ENCODE peak calls at places on chromosomes 12 and 14, in nine cellular contexts. One of them, this sample, is unnamed.

GRCh38 chr12:105672576-105672975 is 342.1 kb downstream of the C12orf75 start:
- DNase-seq in effector memory CD4-positive, alpha-beta T cell: no peak
- DNase-seq in naive thymus-derived CD4-positive, alpha-beta T cell: no peak
- DNase-seq in stomach: peak; percentile 42
- DNase-seq in neuronal stem cell: no peak
- DNase-seq in IMR-90: no peak
- DNase-seq in pancreas: no peak
- DNase-seq in BJ: no peak
- DNase-seq in BE2C: peak; percentile 67
- DNase-seq in this sample: no peak

GRCh38 chr14:97432586-97432985 is 635.4 kb downstream of the VRK1 start:
- DNase-seq in BJ: no peak
- DNase-seq in BE2C: no peak
- DNase-seq in stomach: no peak
- DNase-seq in neuronal stem cell: no peak
- DNase-seq in IMR-90: no peak
- DNase-seq in effector memory CD4-positive, alpha-beta T cell: no peak
- DNase-seq in pancreas: no peak
- DNase-seq in naive thymus-derived CD4-positive, alpha-beta T cell: no peak
- DNase-seq in this sample: no peak

GRCh38 chr12:56333197-56333678 is 562 bp downstream of the PAN2 start:
- DNase-seq in BE2C: no peak
- DNase-seq in effector memory CD4-positive, alpha-beta T cell: no peak
- DNase-seq in IMR-90: no peak
- DNase-seq in pancreas: no peak
- DNase-seq in neuronal stem cell: no peak
- DNase-seq in BJ: no peak
- DNase-seq in naive thymus-derived CD4-positive, alpha-beta T cell: no peak
- DNase-seq in stomach: no peak
- DNase-seq in this sample: no peak

GRCh38 chr14:103349982-103350381 is 15.9 kb downstream of the EIF5 start:
- DNase-seq in naive thymus-derived CD4-positive, alpha-beta T cell: no peak
- DNase-seq in stomach: no peak
- DNase-seq in effector memory CD4-positive, alpha-beta T cell: no peak
- DNase-seq in BJ: no peak
- DNase-seq in neuronal stem cell: no peak
- DNase-seq in IMR-90: no peak
- DNase-seq in BE2C: no peak
- DNase-seq in pancreas: no peak
- DNase-seq in this sample: no peak

GRCh38 chr12:12822886-12823285 is 9.7 kb downstream of the DDX47 start:
- DNase-seq in stomach: no peak
- DNase-seq in IMR-90: peak; percentile 47
- DNase-seq in BE2C: no peak
- DNase-seq in BJ: no peak
- DNase-seq in pancreas: no peak
- DNase-seq in neuronal stem cell: no peak
- DNase-seq in effector memory CD4-positive, alpha-beta T cell: no peak
- DNase-seq in naive thymus-derived CD4-positive, alpha-beta T cell: no peak
- DNase-seq in this sample: no peak

GRCh38 chr12:65170245-65170881 is 980 bp downstream of the LEMD3 start:
- DNase-seq in neuronal stem cell: peak; percentile 54
- DNase-seq in IMR-90: peak; percentile 38
- DNase-seq in BJ: no peak
- DNase-seq in effector memory CD4-positive, alpha-beta T cell: peak; percentile 63
- DNase-seq in stomach: peak; percentile 67
- DNase-seq in pancreas: peak; percentile 81
- DNase-seq in naive thymus-derived CD4-positive, alpha-beta T cell: peak; percentile 54
- DNase-seq in BE2C: peak; percentile 57
- DNase-seq in this sample: no peak

GRCh38 chr14:38420045-38420444 is 164.2 kb upstream of the CLEC14A start:
- DNase-seq in effector memory CD4-positive, alpha-beta T cell: no peak
- DNase-seq in IMR-90: peak; percentile 46
- DNase-seq in stomach: no peak
- DNase-seq in neuronal stem cell: no peak
- DNase-seq in naive thymus-derived CD4-positive, alpha-beta T cell: no peak
- DNase-seq in BJ: no peak
- DNase-seq in BE2C: no peak
- DNase-seq in pancreas: no peak
- DNase-seq in this sample: no peak

GRCh38 chr14:93525691-93526451 is 95.1 kb downstream of the UNC79 start:
- DNase-seq in effector memory CD4-positive, alpha-beta T cell: no peak
- DNase-seq in stomach: no peak
- DNase-seq in IMR-90: peak; percentile 10
- DNase-seq in neuronal stem cell: no peak
- DNase-seq in pancreas: no peak
- DNase-seq in BJ: no peak
- DNase-seq in naive thymus-derived CD4-positive, alpha-beta T cell: no peak
- DNase-seq in BE2C: no peak
- DNase-seq in this sample: no peak

GRCh38 chr12:82527165-82527780 is 159.4 kb upstream of the TMTC2 start:
- DNase-seq in BE2C: peak; percentile 55
- DNase-seq in stomach: no peak
- DNase-seq in neuronal stem cell: peak; percentile 55
- DNase-seq in BJ: peak; percentile 8
- DNase-seq in IMR-90: peak; percentile 64
- DNase-seq in naive thymus-derived CD4-positive, alpha-beta T cell: no peak
- DNase-seq in pancreas: no peak
- DNase-seq in effector memory CD4-positive, alpha-beta T cell: no peak
- DNase-seq in this sample: peak; percentile 9

GRCh38 chr12:52674416-52674775 is 5.8 kb downstream of the KRT1 start:
- DNase-seq in stomach: no peak
- DNase-seq in neuronal stem cell: no peak
- DNase-seq in effector memory CD4-positive, alpha-beta T cell: no peak
- DNase-seq in BJ: no peak
- DNase-seq in pancreas: no peak
- DNase-seq in IMR-90: no peak
- DNase-seq in BE2C: no peak
- DNase-seq in naive thymus-derived CD4-positive, alpha-beta T cell: no peak
- DNase-seq in this sample: no peak

GRCh38 chr14:34356267-34356660 is 105.8 kb downstream of the SPTSSA start:
- DNase-seq in BJ: no peak
- DNase-seq in neuronal stem cell: no peak
- DNase-seq in naive thymus-derived CD4-positive, alpha-beta T cell: no peak
- DNase-seq in pancreas: no peak
- DNase-seq in IMR-90: peak; percentile 7
- DNase-seq in BE2C: peak; percentile 18
- DNase-seq in effector memory CD4-positive, alpha-beta T cell: no peak
- DNase-seq in stomach: no peak
- DNase-seq in this sample: no peak

DNA sequence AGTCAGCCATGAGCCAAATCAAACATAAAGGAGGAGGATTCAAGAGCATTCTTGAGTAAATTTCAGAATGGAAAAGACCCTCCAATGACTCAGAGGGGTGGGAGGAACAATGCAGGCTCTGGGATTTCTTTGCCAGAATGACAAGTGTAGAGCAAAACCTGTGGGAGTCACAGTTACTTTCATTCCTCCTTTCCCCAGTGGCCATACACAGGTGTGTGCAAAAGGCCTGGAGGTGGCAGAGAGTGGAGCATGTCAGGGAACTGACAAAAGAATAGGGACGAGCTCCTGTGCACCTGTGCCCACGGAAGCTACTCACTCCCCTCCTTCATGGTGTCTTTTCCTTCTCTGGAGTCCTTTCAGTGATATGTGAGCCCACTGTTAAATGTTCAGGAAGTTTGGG is 9.4 kb upstream of the CIPC start:
- DNase-seq in stomach: no peak
- DNase-seq in pancreas: no peak
- DNase-seq in effector memory CD4-positive, alpha-beta T cell: no peak
- DNase-seq in BJ: no peak
- DNase-seq in naive thymus-derived CD4-positive, alpha-beta T cell: no peak
- DNase-seq in IMR-90: no peak
- DNase-seq in BE2C: no peak
- DNase-seq in neuronal stem cell: no peak
- DNase-seq in this sample: no peak
- H3K4me3 ChIP-seq in stomach: no peak overlapping the region
- H3K4me3 ChIP-seq in pancreas: no peak overlapping the region
- H3K4me3 ChIP-seq in effector memory CD4-positive, alpha-beta T cell: no peak overlapping the region
- H3K4me3 ChIP-seq in BJ: no peak overlapping the region
- H3K4me3 ChIP-seq in naive thymus-derived CD4-positive, alpha-beta T cell: no peak overlapping the region
- H3K4me3 ChIP-seq in IMR-90: no peak overlapping the region
- H3K4me3 ChIP-seq in BE2C: no peak overlapping the region
- H3K4me3 ChIP-seq in neuronal stem cell: no peak overlapping the region
- H3K4me3 ChIP-seq in this sample: no peak overlapping the region

GRCh38 chr12:120724720-120725119 is 906 bp upstream of the ACADS start:
- DNase-seq in IMR-90: no peak
- DNase-seq in effector memory CD4-positive, alpha-beta T cell: no peak
- DNase-seq in stomach: no peak
- DNase-seq in BE2C: no peak
- DNase-seq in pancreas: no peak
- DNase-seq in naive thymus-derived CD4-positive, alpha-beta T cell: no peak
- DNase-seq in BJ: no peak
- DNase-seq in neuronal stem cell: no peak
- DNase-seq in this sample: no peak
- H3K4me3 ChIP-seq in IMR-90: no peak overlapping the region
- H3K4me3 ChIP-seq in effector memory CD4-positive, alpha-beta T cell: peak overlapping the region; percentile 62
- H3K4me3 ChIP-seq in stomach: no peak overlapping the region
- H3K4me3 ChIP-seq in BE2C: no peak overlapping the region
- H3K4me3 ChIP-seq in pancreas: no peak overlapping the region
- H3K4me3 ChIP-seq in naive thymus-derived CD4-positive, alpha-beta T cell: no peak overlapping the region
- H3K4me3 ChIP-seq in BJ: no peak overlapping the region
- H3K4me3 ChIP-seq in neuronal stem cell: no peak overlapping the region
- H3K4me3 ChIP-seq in this sample: no peak overlapping the region

GRCh38 chr14:44970907-44971306 is 8.9 kb downstream of the TOGARAM1 start:
- DNase-seq in naive thymus-derived CD4-positive, alpha-beta T cell: no peak
- DNase-seq in stomach: no peak
- DNase-seq in BE2C: no peak
- DNase-seq in neuronal stem cell: no peak
- DNase-seq in IMR-90: no peak
- DNase-seq in effector memory CD4-positive, alpha-beta T cell: no peak
- DNase-seq in BJ: no peak
- DNase-seq in pancreas: no peak
- DNase-seq in this sample: no peak

GRCh38 chr14:44963775-44964380 is 1.9 kb downstream of the TOGARAM1 start:
- DNase-seq in naive thymus-derived CD4-positive, alpha-beta T cell: no peak
- DNase-seq in pancreas: no peak
- DNase-seq in BJ: no peak
- DNase-seq in neuronal stem cell: no peak
- DNase-seq in stomach: no peak
- DNase-seq in effector memory CD4-positive, alpha-beta T cell: no peak
- DNase-seq in IMR-90: no peak
- DNase-seq in BE2C: peak; percentile 49
- DNase-seq in this sample: no peak

GRCh38 chr14:44962573-44963528 is 861 bp downstream of the TOGARAM1 start:
- DNase-seq in BE2C: no peak
- DNase-seq in neuronal stem cell: peak; percentile 43
- DNase-seq in stomach: peak; percentile 49
- DNase-seq in pancreas: peak; percentile 71
- DNase-seq in BJ: no peak
- DNase-seq in IMR-90: peak; percentile 54
- DNase-seq in effector memory CD4-positive, alpha-beta T cell: no peak
- DNase-seq in naive thymus-derived CD4-positive, alpha-beta T cell: peak; percentile 11
- DNase-seq in this sample: no peak

GRCh38 chr14:44971459-44971858 is 9.5 kb downstream of the TOGARAM1 start:
- DNase-seq in effector memory CD4-positive, alpha-beta T cell: no peak
- DNase-seq in neuronal stem cell: no peak
- DNase-seq in IMR-90: no peak
- DNase-seq in stomach: no peak
- DNase-seq in naive thymus-derived CD4-positive, alpha-beta T cell: no peak
- DNase-seq in BE2C: no peak
- DNase-seq in pancreas: no peak
- DNase-seq in BJ: no peak
- DNase-seq in this sample: no peak

DNA sequence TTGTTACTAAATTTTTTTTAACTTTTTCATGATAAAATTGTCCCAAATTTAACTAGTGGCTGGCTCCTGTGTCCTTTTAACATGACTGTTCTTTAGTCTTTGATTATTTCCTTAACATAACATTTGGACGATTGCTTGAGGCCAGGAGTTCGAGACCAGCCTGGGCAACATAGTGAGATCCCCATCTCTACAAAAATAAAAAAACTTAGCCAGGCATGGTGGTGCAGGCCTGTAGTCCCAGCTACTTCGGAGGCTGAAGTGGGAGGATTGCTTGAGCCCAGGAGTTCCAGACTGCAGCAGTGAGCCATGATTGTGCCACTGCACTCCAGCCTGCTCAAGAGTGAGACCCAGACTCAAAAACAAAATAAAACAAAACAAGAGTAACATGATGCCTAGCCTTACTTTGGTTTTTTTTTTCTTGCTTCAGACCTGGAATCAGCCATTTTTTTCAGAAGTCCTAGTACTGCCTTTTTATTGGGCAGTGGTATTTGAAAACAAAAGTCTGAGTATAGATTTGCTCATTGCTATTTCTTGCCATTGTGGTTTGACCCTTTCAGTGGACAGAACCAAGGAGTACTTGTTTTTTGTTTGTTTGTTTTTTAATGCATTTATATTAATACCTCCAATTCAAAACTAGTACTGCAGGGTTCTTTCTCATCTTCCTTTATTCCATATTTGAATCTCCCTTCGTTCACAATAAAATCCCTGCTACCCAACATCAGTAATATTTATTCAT is 4.8 kb downstream of the TOGARAM1 start:
- DNase-seq in stomach: no peak
- DNase-seq in naive thymus-derived CD4-positive, alpha-beta T cell: no peak
- DNase-seq in BE2C: no peak
- DNase-seq in pancreas: no peak
- DNase-seq in IMR-90: no peak
- DNase-seq in BJ: no peak
- DNase-seq in effector memory CD4-positive, alpha-beta T cell: no peak
- DNase-seq in neuronal stem cell: no peak
- DNase-seq in this sample: no peak
- H3K4me3 ChIP-seq in stomach: peak overlapping the region; percentile 15
- H3K4me3 ChIP-seq in naive thymus-derived CD4-positive, alpha-beta T cell: no peak overlapping the region
- H3K4me3 ChIP-seq in BE2C: peak overlapping the region; percentile 47
- H3K4me3 ChIP-seq in pancreas: peak overlapping the region; percentile 73
- H3K4me3 ChIP-seq in IMR-90: peak overlapping the region; percentile 18
- H3K4me3 ChIP-seq in BJ: no peak overlapping the region
- H3K4me3 ChIP-seq in effector memory CD4-positive, alpha-beta T cell: no peak overlapping the region
- H3K4me3 ChIP-seq in neuronal stem cell: peak overlapping the region; percentile 32
- H3K4me3 ChIP-seq in this sample: no peak overlapping the region

DNA sequence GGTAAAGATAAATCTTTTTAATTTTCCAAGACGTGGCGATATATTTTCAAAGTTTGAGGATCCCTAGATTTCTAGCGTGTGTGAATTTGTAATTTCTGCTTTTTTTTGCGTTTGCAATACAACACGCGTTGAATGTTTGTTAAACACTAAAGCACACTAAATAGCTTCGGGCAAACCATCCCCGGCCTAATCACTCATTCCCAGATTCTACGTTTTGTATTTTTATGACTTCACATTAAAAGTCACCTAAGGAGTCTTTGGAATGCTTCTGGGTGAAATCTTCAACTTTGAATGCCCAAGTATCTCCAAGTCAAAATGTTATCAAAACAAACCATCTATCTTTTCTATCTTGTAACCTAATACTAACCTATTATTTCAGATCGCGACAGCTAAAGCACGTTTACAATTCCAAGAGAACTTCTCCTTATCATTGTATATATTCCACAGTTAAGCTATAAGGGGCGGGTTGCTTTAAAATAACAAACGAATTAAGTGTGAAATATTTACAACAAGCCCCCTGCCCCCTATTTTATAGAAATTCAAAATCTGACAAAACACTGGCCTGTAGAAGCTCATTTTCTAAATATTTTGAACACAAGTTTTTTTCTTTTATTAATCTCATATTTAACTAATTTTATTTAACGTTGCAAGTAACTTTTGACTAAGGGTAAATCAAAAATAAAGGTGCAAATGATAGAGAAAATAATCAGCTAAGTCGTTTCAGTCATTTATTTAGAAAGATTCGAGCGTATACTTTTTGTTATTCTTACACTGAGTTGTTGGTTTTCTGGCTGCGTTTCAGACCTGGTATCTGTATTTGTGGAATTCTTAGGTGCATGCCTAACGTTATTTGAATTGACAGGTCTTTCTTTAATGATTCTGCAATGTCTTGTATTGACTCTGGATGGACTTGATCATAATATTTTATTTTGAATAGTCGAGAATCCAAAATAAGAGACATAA is 1.2 kb downstream of the ALX1 start:
- DNase-seq in BE2C: no peak
- DNase-seq in naive thymus-derived CD4-positive, alpha-beta T cell: no peak
- DNase-seq in BJ: no peak
- DNase-seq in neuronal stem cell: peak; percentile 9
- DNase-seq in stomach: no peak
- DNase-seq in effector memory CD4-positive, alpha-beta T cell: no peak
- DNase-seq in pancreas: no peak
- DNase-seq in IMR-90: no peak
- DNase-seq in this sample: no peak
- H3K4me3 ChIP-seq in BE2C: no peak overlapping the region
- H3K4me3 ChIP-seq in naive thymus-derived CD4-positive, alpha-beta T cell: no peak overlapping the region
- H3K4me3 ChIP-seq in BJ: no peak overlapping the region
- H3K4me3 ChIP-seq in neuronal stem cell: peak overlapping the region; percentile 59
- H3K4me3 ChIP-seq in stomach: no peak overlapping the region
- H3K4me3 ChIP-seq in effector memory CD4-positive, alpha-beta T cell: no peak overlapping the region
- H3K4me3 ChIP-seq in pancreas: peak overlapping the region; percentile 44
- H3K4me3 ChIP-seq in IMR-90: no peak overlapping the region
- H3K4me3 ChIP-seq in this sample: peak overlapping the region; percentile 63

This sample was measured in keratinocyte.